ENCODE peak calls at places on chromosomes 6 and 20, in five cellular contexts. J is GM12878, M is HepG2, W is HEK293T, R is H1. I is an unnamed sample.
A peak's percentile ranks its signal among the peaks of the same experiment; 100 is the strongest.

GRCh38 chr6:292506-293184 is 358 bp downstream of the DUSP22 start:
- DNase-seq in J (peak; percentile 93), M (peak; percentile 51), W (no peak), R (no peak), I (no peak)

GRCh38 chr6:169571123-169571962 is 130.5 kb downstream of the WDR27 start:
- DNase-seq in J (no peak), M (peak; percentile 52), W (no peak), R (no peak), I (no peak)

GRCh38 chr6:87045521-87046075 is 49.3 kb downstream of the CGA start:
- DNase-seq in J (no peak), M (no peak), W (no peak), R (no peak), I (no peak)

GRCh38 chr20:2042400-2042799 is 48.5 kb upstream of the PDYN start:
- DNase-seq in J (no peak), M (no peak), W (no peak), R (no peak), I (no peak)

GRCh38 chr6:158002249-158002950 is 20.7 kb downstream of the SYNJ2 start:
- DNase-seq in J (no peak), M (no peak), W (no peak), R (no peak), I (no peak)

GRCh38 chr6:79797105-79797504 is 150.2 kb downstream of the ELOVL4 start:
- DNase-seq in J (no peak), M (no peak), W (no peak), R (no peak), I (no peak)

GRCh38 chr6:130018830-130019795 is 732 bp downstream of the L3MBTL3 start:
- DNase-seq in J (no peak), M (no peak), W (peak; percentile 47), R (no peak), I (no peak)

GRCh38 chr6:169933251-169933821 is 181.9 kb downstream of the ERMARD start:
- DNase-seq in J (no peak), M (no peak), W (no peak), R (no peak), I (no peak)

GRCh38 chr20:46084805-46085792 is 4.7 kb downstream of the NCOA5 start:
- DNase-seq in J (no peak), M (peak; percentile 73), W (no peak), R (no peak), I (no peak)

GRCh38 chr6:169406034-169406433 is 152.4 kb upstream of the THBS2 start:
- DNase-seq in J (no peak), M (no peak), W (no peak), R (no peak), I (no peak)

GRCh38 chr6:133502451-133503259 is 261.5 kb downstream of the EYA4 start:
- DNase-seq in J (no peak), M (no peak), W (no peak), R (no peak), I (no peak)

GRCh38 chr6:45927421-45928234 is 88.0 kb downstream of the CLIC5 start:
- DNase-seq in J (no peak), M (no peak), W (no peak), R (no peak), I (peak; percentile 58)

GRCh38 chr6:125753218-125753936 is 3.9 kb downstream of the HEY2 start:
- DNase-seq in J (no peak), M (peak; percentile 33), W (no peak), R (no peak), I (no peak)

GRCh38 chr20:62066983-62067433 is 1.3 kb upstream of the TAF4 start:
- DNase-seq in J (peak; percentile 33), M (peak; percentile 94), W (no peak), R (no peak), I (no peak)

GRCh38 chr6:88761237-88762031 is 202.0 kb downstream of the RNGTT start:
- DNase-seq in J (peak; percentile 77), M (no peak), W (no peak), R (no peak), I (no peak)

GRCh38 chr6:1386310-1386709 is 3.1 kb upstream of the FOXF2 start:
- DNase-seq in J (no peak), M (no peak), W (no peak), R (no peak), I (no peak)

GRCh38 chr20:2840967-2841531 is 504 bp downstream of the VPS16 start:
- DNase-seq in J (no peak), M (peak; percentile 66), W (peak; percentile 67), R (no peak), I (no peak)

GRCh38 chr6:140636698-140637402 is 1262.4 kb upstream of the CITED2 start:
- DNase-seq in J (peak; percentile 21), M (no peak), W (no peak), R (peak; percentile 9), I (no peak)

GRCh38 chr20:47360489-47361267 is 4.2 kb upstream of the ZMYND8 start:
- DNase-seq in J (no peak), M (peak; percentile 90), W (peak; percentile 55), R (no peak), I (peak; percentile 72)

GRCh38 chr20:36744764-36745191 is 1.1 kb downstream of the NDRG3 start:
- DNase-seq in J (no peak), M (no peak), W (peak; percentile 21), R (no peak), I (no peak)

GRCh38 chr6:55617272-55617671 is 38.3 kb upstream of the HMGCLL1 start:
- DNase-seq in J (no peak), M (peak; percentile 48), W (peak; percentile 21), R (no peak), I (peak; percentile 9)

GRCh38 chr20:1328680-1329330 is at the start of gene SDCBP2:
- DNase-seq in J (no peak), M (no peak), W (no peak), R (no peak), I (no peak)

GRCh38 chr6:47203266-47203967 is 106.3 kb downstream of the TNFRSF21 start:
- DNase-seq in J (peak; percentile 20), M (no peak), W (no peak), R (no peak), I (no peak)

GRCh38 chr20:62158088-62158400 is 14.5 kb downstream of the SS18L1 start:
- DNase-seq in J (no peak), M (no peak), W (no peak), R (no peak), I (no peak)

GRCh38 chr6:149320745-149321240 is 3.3 kb downstream of the TAB2 start:
- DNase-seq in J (no peak), M (no peak), W (no peak), R (no peak), I (no peak)

GRCh38 chr6:165245287-165245686 is 64.1 kb downstream of the C6orf118 start:
- DNase-seq in J (no peak), M (no peak), W (no peak), R (no peak), I (no peak)

GRCh38 chr20:12171927-12172581 is 254.4 kb downstream of the BTBD3 start:
- DNase-seq in J (no peak), M (no peak), W (no peak), R (no peak), I (no peak)

GRCh38 chr20:50879649-50880550 is 51.3 kb downstream of the ADNP start:
- DNase-seq in J (no peak), M (no peak), W (no peak), R (no peak), I (no peak)

GRCh38 chr6:107460074-107460631 is 789 bp upstream of the PDSS2 start:
- DNase-seq in J (no peak), M (no peak), W (no peak), R (no peak), I (no peak)

GRCh38 chr20:36591281-36591680 is 14.3 kb upstream of the RAB5IF start:
- DNase-seq in J (no peak), M (no peak), W (no peak), R (no peak), I (no peak)

GRCh38 chr20:37914672-37915433 is 11.9 kb downstream of the VSTM2L start:
- DNase-seq in J (no peak), M (peak; percentile 41), W (peak; percentile 38), R (no peak), I (peak; percentile 80)

GRCh38 chr6:46983007-46983411 is 59.1 kb downstream of the ADGRF1 start:
- DNase-seq in J (no peak), M (no peak), W (peak; percentile 10), R (no peak), I (no peak)

GRCh38 chr20:63698739-63699465 is 2.5 kb downstream of the TNFRSF6B start:
- DNase-seq in J (peak; percentile 30), M (no peak), W (peak; percentile 12), R (no peak), I (no peak)

GRCh38 chr6:16827627-16828026 is 66.4 kb upstream of the ATXN1 start:
- DNase-seq in J (no peak), M (no peak), W (no peak), R (no peak), I (no peak)

GRCh38 chr6:44470106-44470446 is 82.6 kb downstream of the CDC5L start:
- DNase-seq in J (no peak), M (no peak), W (no peak), R (no peak), I (no peak)

GRCh38 chr20:56328861-56329260 is 29.9 kb upstream of the FAM210B start:
- DNase-seq in J (no peak), M (peak; percentile 25), W (no peak), R (no peak), I (no peak)

GRCh38 chr20:208937-209566 is 18.0 kb upstream of the DEFB129 start:
- DNase-seq in J (no peak), M (peak; percentile 64), W (peak; percentile 40), R (no peak), I (peak; percentile 6)

GRCh38 chr20:63643499-63643898 is 9.7 kb downstream of the STMN3 start:
- DNase-seq in J (no peak), M (no peak), W (no peak), R (no peak), I (no peak)

GRCh38 chr6:138528137-138528536 is 28.8 kb upstream of the NHSL1 start:
- DNase-seq in J (no peak), M (no peak), W (no peak), R (no peak), I (no peak)
- TF ChIP-seq SUZ12 in J (no peak), M (no peak), W (no peak), R (no peak), I (no peak)

GRCh38 chr6:142542704-142543233 is 241.0 kb downstream of the ADGRG6 start:
- DNase-seq in J (no peak), M (no peak), W (no peak), R (no peak), I (no peak)
- TF ChIP-seq SUZ12 in J (no peak), M (no peak), W (no peak), R (no peak), I (no peak)

GRCh38 chr20:14193885-14194284 is 143.5 kb downstream of the FLRT3 start:
- DNase-seq in J (no peak), M (no peak), W (peak; percentile 39), R (no peak), I (no peak)
- TF ChIP-seq SUZ12 in J (no peak), M (no peak), W (no peak), R (no peak), I (no peak)

DNA sequence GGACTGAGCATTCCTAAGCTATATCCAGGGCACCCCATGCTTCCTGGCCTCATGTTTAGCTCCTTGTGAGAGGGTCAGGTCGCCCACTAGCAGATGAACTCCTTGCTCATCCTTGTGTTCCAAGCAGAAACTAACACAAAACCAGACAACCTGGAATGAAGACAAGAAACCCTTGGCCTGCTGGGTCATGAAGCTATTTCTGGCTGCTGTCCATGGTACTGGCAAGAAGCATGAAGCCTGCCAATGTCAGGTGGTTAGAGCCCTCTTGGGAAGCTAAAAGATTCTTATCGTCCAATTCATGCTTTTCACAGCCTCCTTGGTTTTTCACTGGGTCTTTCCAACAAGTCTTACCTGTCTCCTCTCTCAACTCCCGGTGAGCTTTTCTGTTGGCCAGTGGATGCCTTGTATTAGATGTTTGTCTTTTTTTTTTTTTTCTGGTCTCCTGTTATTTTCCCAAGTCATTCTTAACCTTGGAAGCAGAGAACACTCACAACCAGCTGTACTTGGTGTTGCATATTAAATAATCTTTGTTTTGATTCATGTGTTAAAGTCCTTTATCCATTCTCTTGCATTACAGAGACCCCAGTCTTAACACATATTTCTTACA is 180.3 kb downstream of the ANKRD60 start:
- DNase-seq in J (no peak), M (peak; percentile 16), W (peak; percentile 39), R (no peak), I (peak; percentile 57)
- TF ChIP-seq SUZ12 in J (no peak), M (no peak), W (no peak), R (no peak), I (no peak)